ENCODE peak calls at places on chromosomes 2 and 18, in nine cellular contexts. L, M, E, B, R, W, H, F and P are unnamed samples.

GRCh38 chr2:225581906-225582305 is 182.4 kb downstream of the NYAP2 start:
- DNase-seq in M (no peak), F (no peak), L (no peak), H (no peak), W (no peak), R (peak), E (no peak), B (no peak), P (no peak)

GRCh38 chr2:210544839-210545238 is 11.6 kb upstream of the CPS1 start:
- DNase-seq in E (no peak), B (no peak), W (no peak), L (no peak), R (no peak), F (no peak), M (no peak), H (no peak), P (no peak)

GRCh38 chr2:96116879-96117533 is 635 bp upstream of the ADRA2B start:
- DNase-seq in H (peak), E (no peak), R (peak), F (no peak), W (peak), B (peak), M (peak), L (no peak), P (peak)

GRCh38 chr18:38047820-38048219 is 482.2 kb upstream of the CELF4 start:
- DNase-seq in B (no peak), F (no peak), M (no peak), H (no peak), R (no peak), E (no peak), L (no peak), W (no peak), P (no peak)

GRCh38 chr18:66473882-66474281 is 130.0 kb downstream of the CDH19 start:
- DNase-seq in L (no peak), E (no peak), R (no peak), M (no peak), F (no peak), B (no peak), H (no peak), W (no peak), P (no peak)

GRCh38 chr18:42114310-42114943 is 159.4 kb downstream of the PIK3C3 start:
- DNase-seq in R (no peak), F (peak), L (peak), E (peak), W (peak), M (peak), H (peak), B (peak), P (peak)

GRCh38 chr18:79617521-79618500 is 61.8 kb upstream of the CTDP1 start:
- DNase-seq in W (peak), L (no peak), R (peak), B (peak), M (no peak), F (no peak), E (no peak), H (no peak), P (no peak)

GRCh38 chr2:127254386-127254981 is 34.4 kb upstream of the CYP27C1 start:
- DNase-seq in E (no peak), F (no peak), L (no peak), W (no peak), M (no peak), B (no peak), H (no peak), R (no peak), P (no peak)

GRCh38 chr18:72233106-72233505 is 311.0 kb downstream of the CBLN2 start:
- DNase-seq in E (no peak), R (no peak), W (no peak), M (no peak), L (no peak), F (no peak), H (no peak), B (no peak), P (no peak)

GRCh38 chr2:182266909-182267308 is 159.9 kb downstream of the PDE1A start:
- DNase-seq in B (no peak), H (no peak), W (no peak), R (no peak), E (no peak), F (no peak), M (no peak), L (no peak), P (no peak)

GRCh38 chr2:73851274-73851673 is 22.5 kb downstream of the STAMBP start:
- DNase-seq in F (no peak), R (no peak), M (no peak), E (no peak), B (peak), H (no peak), L (no peak), W (no peak), P (no peak)
- TF ChIP-seq CTCF in F (peak), R (no peak), M (no peak), E (peak), B (no peak), H (peak), L (peak), W (no peak), P (no peak)

GRCh38 chr2:156457523-156458228 is 21.5 kb downstream of the GPD2 start:
- DNase-seq in M (no peak), B (no peak), F (no peak), E (no peak), R (no peak), H (no peak), W (no peak), L (no peak), P (no peak)
- TF ChIP-seq CTCF in M (no peak), B (no peak), F (no peak), E (no peak), R (no peak), H (no peak), W (no peak), L (no peak), P (no peak)

DNA sequence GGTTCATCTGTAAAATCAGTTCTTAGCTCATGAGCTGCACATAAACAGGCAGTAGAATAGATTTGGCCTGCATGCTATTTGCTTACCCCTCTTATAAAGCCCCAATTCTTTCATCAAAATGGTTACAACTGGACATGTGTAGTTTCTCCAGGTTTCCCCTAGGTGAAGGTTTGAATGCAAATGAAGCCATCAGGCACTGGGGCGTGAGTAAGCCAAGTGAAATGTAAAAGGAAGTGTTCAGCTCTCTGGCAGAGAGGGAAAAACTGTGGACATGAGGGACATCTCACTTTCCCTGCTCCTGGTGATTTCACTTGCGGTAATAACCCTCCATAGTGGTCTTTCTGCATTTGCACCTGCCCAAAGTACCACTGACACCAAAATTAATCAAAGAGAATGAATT is 1402.3 kb upstream of the LRRTM1 start:
- DNase-seq in R (no peak), B (no peak), L (no peak), M (no peak), F (no peak), H (no peak), W (no peak), E (no peak), P (no peak)
- TF ChIP-seq CTCF in R (no peak), B (no peak), L (no peak), M (no peak), F (no peak), H (no peak), W (no peak), E (no peak), P (no peak)

DNA sequence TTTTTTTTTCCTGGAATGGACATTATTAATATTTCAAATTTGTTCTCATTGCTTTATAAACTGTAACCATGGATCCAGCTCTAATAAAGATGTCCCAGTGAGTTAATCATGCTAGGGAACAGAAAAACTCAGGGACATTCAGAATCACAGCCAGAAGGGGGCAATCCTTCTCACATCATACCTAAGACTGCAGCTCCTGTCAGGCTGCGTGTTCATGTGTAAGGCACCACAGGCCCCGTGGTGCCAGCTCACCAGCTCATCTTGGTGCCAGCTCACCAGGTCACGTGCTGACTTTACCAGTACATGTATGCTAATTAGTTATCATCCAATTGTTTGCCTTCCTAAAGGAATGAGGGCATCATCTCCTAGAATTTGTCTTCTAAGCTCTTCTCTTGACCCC is 84.7 kb upstream of the NEDD4L start:
- DNase-seq in H (peak), W (no peak), F (peak), E (no peak), M (peak), B (no peak), R (peak), L (no peak), P (no peak)
- TF ChIP-seq CTCF in H (peak), W (peak), F (peak), E (no peak), M (no peak), B (no peak), R (peak), L (peak), P (no peak)

DNA sequence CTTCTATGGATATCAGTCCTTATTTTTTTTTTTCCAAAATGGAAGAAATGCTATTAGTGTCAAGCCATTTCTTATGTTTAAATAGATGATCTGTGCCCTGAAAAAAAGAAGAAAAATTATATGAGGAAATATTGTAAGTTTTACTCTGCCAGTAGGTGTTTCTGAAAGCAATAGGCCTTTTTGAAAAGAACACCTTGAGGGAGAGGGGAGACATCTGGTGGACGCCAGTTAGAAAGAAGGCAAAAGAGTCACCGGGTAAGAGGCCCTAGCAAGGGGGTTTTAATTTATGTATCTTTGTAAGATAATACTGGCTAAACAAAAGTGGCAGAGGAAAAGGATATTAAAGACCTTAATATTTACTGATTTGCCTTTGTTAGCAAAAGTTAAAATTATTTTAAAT is 56.1 kb downstream of the DYNAP start:
- DNase-seq in B (peak), E (no peak), F (no peak), M (peak), H (peak), L (no peak), R (no peak), W (no peak), P (no peak)
- TF ChIP-seq CTCF in B (no peak), E (no peak), F (peak), M (peak), H (peak), L (peak), R (no peak), W (no peak), P (no peak)

GRCh38 chr2:71452565-71452964 is 796 bp upstream of the DYSF start:
- DNase-seq in B (peak), M (no peak), F (no peak), W (peak), E (no peak), R (no peak), H (peak), L (no peak), P (no peak)

GRCh38 chr2:71455741-71456569 is 2.6 kb downstream of the DYSF start:
- DNase-seq in L (no peak), H (no peak), F (no peak), E (no peak), W (no peak), B (peak), R (no peak), M (peak), P (no peak)

GRCh38 chr2:71455011-71455740 is 1.8 kb downstream of the DYSF start:
- DNase-seq in W (no peak), F (no peak), R (no peak), B (peak), L (no peak), M (no peak), H (no peak), E (no peak), P (no peak)

GRCh38 chr2:71453404-71454220 is at the start of gene DYSF:
- DNase-seq in B (peak), E (no peak), W (peak), F (no peak), M (peak), H (peak), L (no peak), R (peak), P (no peak)

GRCh38 chr2:71454221-71455010 is 1.1 kb downstream of the DYSF start:
- DNase-seq in F (no peak), W (peak), L (no peak), H (no peak), R (no peak), B (peak), M (no peak), E (no peak), P (no peak)
- TF ChIP-seq CTCF in F (no peak), W (no peak), L (no peak), H (no peak), R (no peak), B (no peak), M (no peak), E (no peak), P (no peak)

DNA sequence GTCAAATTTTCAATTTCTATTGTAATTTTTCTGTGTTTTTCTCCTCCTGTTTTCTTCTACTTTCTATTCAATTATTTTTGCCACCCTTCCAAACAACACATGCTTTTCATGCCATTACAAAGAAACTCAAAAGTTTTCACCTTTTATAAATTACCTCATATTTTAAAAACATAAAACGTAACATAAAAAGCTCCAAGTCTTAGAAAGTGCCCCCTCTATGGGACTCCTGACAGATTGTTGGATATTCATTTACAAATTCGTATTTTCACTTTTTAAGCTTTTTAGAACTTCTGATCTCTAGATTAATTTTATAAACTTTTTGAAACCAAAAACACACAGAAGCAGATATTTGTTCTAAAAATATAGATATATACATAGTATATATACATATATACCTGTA is 1.6 kb downstream of the COL5A2 start:
- DNase-seq in M (no peak), H (peak), R (no peak), B (no peak), W (no peak), L (no peak), F (no peak), E (no peak), P (no peak)
- TF ChIP-seq CTCF in M (peak), H (peak), R (no peak), B (no peak), W (peak), L (no peak), F (peak), E (no peak), P (peak)